ENCODE peak calls at places on chromosomes 4 and X, in four cellular contexts. J is NCI-H1694 treated with DMSO at 0.1 percent for 48 hours; Z is activated T-helper 1 cell treated with anti-CD3 and anti-CD28 coated beads, Interleukin-12 subunit alpha, Interleukin-12 subunit beta, Interleukin-2, Interleukin-4 antibody, amounts not matched to agents 30 ng/mL and 10 ng/mL and 1 ng/mL, durations not matched to agents 14 hours and 24 hours and 36 hours; M is stimulated activated CD4-positive, alpha-beta T cell treated with anti-CD3 and anti-CD28 coated beads, Interleukin-12 subunit alpha, Interleukin-12 subunit beta, amount 100 ng/mL, for 48 hours. L is an unnamed sample.

GRCh38 chrX:46436744-46437143 is 108.5 kb downstream of the ZNF674 start:
- DNase-seq in Z (no peak), J (no peak), M (no peak), L (no peak)

GRCh38 chr4:185723619-185724150 is 88.3 kb downstream of the SORBS2 start:
- DNase-seq in Z (no peak), J (no peak), M (no peak), L (no peak)

GRCh38 chr4:85402371-85402770 is 72.6 kb upstream of the ARHGAP24 start:
- DNase-seq in Z (no peak), J (no peak), M (no peak), L (no peak)

GRCh38 chr4:87819281-87819919 is 13.4 kb upstream of the MEPE start:
- DNase-seq in J (no peak), M (no peak), Z (no peak), L (no peak)

GRCh38 chr4:99136329-99136728 is 7.8 kb downstream of the ADH4 start:
- DNase-seq in J (no peak), Z (no peak), M (no peak), L (no peak)

GRCh38 chr4:155241664-155242063 is 33.2 kb downstream of the NPY2R start:
- DNase-seq in Z (no peak), J (no peak), M (no peak), L (no peak)

GRCh38 chrX:129984196-129984962 is 1.9 kb downstream of the BCORL1 start:
- DNase-seq in Z (peak), J (peak), M (no peak), L (peak)

GRCh38 chr4:16759781-16760459 is 138.5 kb downstream of the LDB2 start:
- DNase-seq in Z (no peak), M (no peak), J (no peak), L (no peak)

GRCh38 chrX:9456250-9457074 is 8.4 kb upstream of the TBL1X start:
- DNase-seq in Z (peak), M (peak), J (no peak), L (no peak)

GRCh38 chrX:65750674-65751469 is 83.4 kb downstream of the MSN start:
- DNase-seq in J (no peak), M (no peak), Z (peak), L (no peak)

GRCh38 chr4:38002451-38003071 is 42.4 kb downstream of the PTTG2 start:
- DNase-seq in Z (no peak), M (no peak), J (no peak), L (no peak)

GRCh38 chr4:86942185-86942666 is 7.4 kb downstream of the AFF1 start:
- DNase-seq in M (no peak), J (no peak), Z (no peak), L (no peak)

GRCh38 chr4:128355301-128355700 is 67.7 kb upstream of the PGRMC2 start:
- DNase-seq in Z (no peak), J (no peak), M (no peak), L (peak)

GRCh38 chr4:86092684-86093083 is 267.2 kb downstream of the MAPK10 start:
- DNase-seq in Z (no peak), J (no peak), M (no peak), L (no peak)

GRCh38 chr4:153000068-153000420 is 63.9 kb downstream of the FHDC1 start:
- DNase-seq in Z (no peak), M (no peak), J (peak), L (no peak)

GRCh38 chrX:109840585-109840984 is 107.5 kb upstream of the ACSL4 start:
- DNase-seq in Z (no peak), J (no peak), M (no peak), L (peak)

GRCh38 chr4:168162604-168163003 is 70.3 kb downstream of the ANXA10 start:
- DNase-seq in J (no peak), M (no peak), Z (no peak), L (no peak)

GRCh38 chr4:137905930-137906329 is 336.2 kb downstream of the SLC7A11 start:
- DNase-seq in Z (no peak), M (no peak), J (no peak), L (no peak)

GRCh38 chrX:152824841-152825374 is 5.6 kb downstream of the CETN2 start:
- DNase-seq in J (no peak), M (no peak), Z (no peak), L (no peak)

GRCh38 chr4:56650259-56651070 is 30.6 kb downstream of the HOPX start:
- DNase-seq in M (no peak), J (no peak), Z (no peak), L (no peak)

GRCh38 chrX:67636532-67636931 is 92.7 kb downstream of the AR start:
- DNase-seq in J (no peak), Z (no peak), M (no peak), L (no peak)

GRCh38 chr4:169079942-169080827 is 70.1 kb upstream of the CBR4 start:
- DNase-seq in M (no peak), Z (no peak), J (no peak), L (peak)

GRCh38 chr4:16585053-16585452 is 313.4 kb downstream of the LDB2 start:
- DNase-seq in M (no peak), J (no peak), Z (no peak), L (no peak)

GRCh38 chrX:38632516-38632915 is 71.2 kb downstream of the TSPAN7 start:
- DNase-seq in J (no peak), Z (no peak), M (no peak), L (no peak)

GRCh38 chr4:76634239-76634638 is 199.2 kb downstream of the SHROOM3 start:
- DNase-seq in J (no peak), Z (no peak), M (no peak), L (no peak)

GRCh38 chrX:49915352-49916222 is 6.8 kb upstream of the CLCN5 start:
- DNase-seq in Z (peak), M (peak), J (peak), L (peak)

GRCh38 chrX:153884136-153885076 is 1.6 kb downstream of the L1CAM start:
- DNase-seq in M (no peak), Z (no peak), J (peak), L (peak)

GRCh38 chr4:3527101-3527913 is 4.9 kb downstream of the LRPAP1 start:
- DNase-seq in M (no peak), Z (no peak), J (no peak), L (no peak)

GRCh38 chr4:110988741-110989140 is 365.9 kb upstream of the PITX2 start:
- DNase-seq in J (no peak), M (no peak), Z (no peak), L (no peak)

GRCh38 chr4:123505457-123506310 is 109.1 kb downstream of the SPRY1 start:
- DNase-seq in Z (no peak), J (no peak), M (no peak), L (peak)

GRCh38 chr4:128153795-128154194 is 92.7 kb downstream of the LARP1B start:
- DNase-seq in M (no peak), Z (no peak), J (no peak), L (no peak)

GRCh38 chr4:101188906-101189305 is 158.4 kb downstream of the PPP3CA start:
- DNase-seq in Z (no peak), J (no peak), M (no peak), L (no peak)

GRCh38 chr4:8197521-8197920 is 1.6 kb upstream of the SH3TC1 start:
- DNase-seq in Z (no peak), J (no peak), M (no peak), L (no peak)

GRCh38 chr4:18882468-18882867 is 860.9 kb upstream of the LCORL start:
- DNase-seq in Z (no peak), J (no peak), M (no peak), L (no peak)

L was measured in Calu3.